ENCODE peak calls at places on chromosomes 5 and 9, in four cellular contexts. I, S, E and W are unnamed samples.

GRCh38 chr5:124718376-124718775 is 28.1 kb downstream of the ZNF608 start:
- DNase-seq in I (no peak), S (peak), E (no peak), W (no peak)

GRCh38 chr5:16869821-16870796 is 66.0 kb downstream of the MYO10 start:
- DNase-seq in I (no peak), S (no peak), E (no peak), W (no peak)

GRCh38 chr9:78406933-78407332 is 110.0 kb downstream of the PSAT1 start:
- DNase-seq in I (no peak), S (no peak), E (no peak), W (no peak)

GRCh38 chr9:112069318-112070169 is 105.6 kb downstream of the SUSD1 start:
- DNase-seq in I (no peak), S (no peak), E (peak), W (no peak)

GRCh38 chr9:22722492-22722891 is 275.9 kb downstream of the DMRTA1 start:
- DNase-seq in I (no peak), S (no peak), E (no peak), W (no peak)

GRCh38 chr5:156778752-156779151 is 71.3 kb upstream of the PPP1R2B start:
- DNase-seq in I (no peak), S (no peak), E (no peak), W (no peak)

GRCh38 chr5:82365744-82366228 is 87.6 kb upstream of the RPS23 start:
- DNase-seq in I (no peak), S (no peak), E (no peak), W (no peak)

GRCh38 chr9:93136011-93136440 is 2.0 kb upstream of the NINJ1 start:
- DNase-seq in I (no peak), S (no peak), E (no peak), W (no peak)

GRCh38 chr9:129626944-129627297 is 958 bp downstream of the NTMT1 start:
- DNase-seq in I (no peak), S (no peak), E (no peak), W (no peak)

GRCh38 chr9:98375138-98375726 is 119.8 kb upstream of the TBC1D2 start:
- DNase-seq in I (no peak), S (no peak), E (no peak), W (no peak)

GRCh38 chr5:170330568-170331054 is 33.0 kb upstream of the LCP2 start:
- DNase-seq in I (no peak), S (no peak), E (no peak), W (no peak)

GRCh38 chr5:40464461-40464860 is 215.3 kb upstream of the PTGER4 start:
- DNase-seq in I (no peak), S (no peak), E (no peak), W (no peak)

GRCh38 chr9:114053246-114054005 is 24.7 kb downstream of the AMBP start:
- DNase-seq in I (no peak), S (no peak), E (no peak), W (no peak)

GRCh38 chr5:69024241-69024651 is 69.6 kb upstream of the SLC30A5 start:
- DNase-seq in I (no peak), S (peak), E (peak), W (no peak)

GRCh38 chr5:62593331-62593730 is 14.7 kb downstream of the LRRC70 start:
- DNase-seq in I (no peak), S (no peak), E (no peak), W (no peak)

GRCh38 chr9:112858625-112859147 is 32.0 kb downstream of the SLC46A2 start:
- DNase-seq in I (no peak), S (no peak), E (peak), W (no peak)

GRCh38 chr5:81486711-81487110 is 92.8 kb upstream of the ACOT12 start:
- DNase-seq in I (no peak), S (no peak), E (no peak), W (no peak)

GRCh38 chr9:120617637-120617979 is 37.6 kb upstream of the CDK5RAP2 start:
- DNase-seq in I (no peak), S (no peak), E (no peak), W (no peak)

GRCh38 chr9:112041536-112042243 is 133.4 kb downstream of the SUSD1 start:
- DNase-seq in I (no peak), S (no peak), E (no peak), W (no peak)

GRCh38 chr9:98536542-98537173 is 172.1 kb downstream of the GABBR2 start:
- DNase-seq in I (no peak), S (peak), E (peak), W (no peak)

GRCh38 chr5:56024810-56025302 is 30.1 kb upstream of the IL6ST start:
- DNase-seq in I (no peak), S (no peak), E (no peak), W (no peak)

GRCh38 chr9:123174887-123175518 is 93.4 kb downstream of the STRBP start:
- DNase-seq in I (no peak), S (no peak), E (peak), W (no peak)

GRCh38 chr5:143416411-143416810 is 12.9 kb upstream of the NR3C1 start:
- DNase-seq in I (no peak), S (no peak), E (no peak), W (no peak)

GRCh38 chr9:106828082-106828481 is 34.9 kb upstream of the ZNF462 start:
- DNase-seq in I (no peak), S (no peak), E (no peak), W (no peak)

GRCh38 chr5:158979749-158980521 is 119.8 kb downstream of the EBF1 start:
- DNase-seq in I (no peak), S (no peak), E (no peak), W (no peak)